ENCODE peak calls at places on chromosomes 13 and 19, in four cellular contexts. Q, E, J and X are unnamed samples.
A peak's percentile ranks its signal among the peaks of the same experiment; 100 is the strongest.

GRCh38 chr13:99191900-99192399 is 8.7 kb upstream of the UBAC2 start:
- DNase-seq in Q (no peak), E (no peak), J (peak; percentile 74), X (no peak)

GRCh38 chr19:53910170-53910518 is 1.1 kb downstream of the CACNG7 start:
- DNase-seq in J (no peak), E (peak; percentile 70), Q (peak; percentile 67), X (peak; percentile 53)

GRCh38 chr19:53844849-53845246 is 20.7 kb upstream of the NLRP12 start:
- DNase-seq in J (no peak), Q (no peak), E (no peak), X (no peak)

GRCh38 chr19:50416034-50416814 is 2.5 kb upstream of the SPIB start:
- DNase-seq in J (no peak), E (no peak), Q (no peak), X (no peak)

GRCh38 chr13:49437705-49438104 is 6.2 kb downstream of the CAB39L start:
- DNase-seq in Q (no peak), J (no peak), E (no peak), X (no peak)

GRCh38 chr19:33251526-33252090 is 26.0 kb upstream of the SLC7A10 start:
- DNase-seq in J (no peak), E (no peak), Q (no peak), X (no peak)

GRCh38 chr13:43127103-43127817 is 103.9 kb downstream of the DNAJC15 start:
- DNase-seq in E (peak; percentile 86), J (no peak), Q (no peak), X (no peak)

GRCh38 chr13:29676535-29676934 is 81.0 kb upstream of the SLC7A1 start:
- DNase-seq in E (peak; percentile 3), Q (no peak), J (peak; percentile 29), X (no peak)

GRCh38 chr13:22451345-22451744 is 729.4 kb upstream of the SGCG start:
- DNase-seq in Q (no peak), J (no peak), E (no peak), X (peak; percentile 86)

GRCh38 chr13:66154981-66155380 is 1075.2 kb downstream of the PCDH9 start:
- DNase-seq in J (peak; percentile 16), E (no peak), Q (no peak), X (no peak)

GRCh38 chr19:23314505-23315241 is 64.5 kb upstream of the ZNF724 start:
- DNase-seq in Q (no peak), J (no peak), E (no peak), X (no peak)

GRCh38 chr19:23071087-23071511 is 45.7 kb upstream of the ZNF730 start:
- DNase-seq in J (peak; percentile 3), Q (no peak), E (no peak), X (no peak)

GRCh38 chr19:14031719-14032480 is at the start of gene IL27RA:
- DNase-seq in Q (peak; percentile 84), J (peak; percentile 31), E (peak; percentile 63), X (peak; percentile 54)

GRCh38 chr19:37979547-37980082 is 72.6 kb downstream of the SIPA1L3 start:
- DNase-seq in J (no peak), Q (no peak), E (no peak), X (no peak)

GRCh38 chr19:34316741-34317241 is 48.2 kb upstream of the GPI start:
- DNase-seq in Q (no peak), E (no peak), J (peak; percentile 66), X (no peak)

GRCh38 chr19:17749912-17750317 is 1.4 kb upstream of the FCHO1 start:
- DNase-seq in E (no peak), J (no peak), Q (no peak), X (no peak)

GRCh38 chr13:80131204-80131603 is 209.7 kb downstream of the SPRY2 start:
- DNase-seq in Q (no peak), J (peak; percentile 46), E (peak; percentile 46), X (no peak)

GRCh38 chr13:44759723-44760360 is 183.7 kb upstream of the TSC22D1 start:
- DNase-seq in E (no peak), J (peak; percentile 54), Q (no peak), X (no peak)

GRCh38 chr19:44356383-44357111 is at the start of gene ZNF112:
- DNase-seq in Q (peak; percentile 81), J (peak; percentile 91), E (peak; percentile 97), X (peak; percentile 78)

GRCh38 chr13:30618186-30618937 is 642 bp downstream of the USPL1 start:
- DNase-seq in J (no peak), Q (no peak), E (no peak), X (peak; percentile 18)

GRCh38 chr19:18414504-18415176 is 4.6 kb upstream of the SSBP4 start:
- DNase-seq in Q (no peak), E (no peak), J (no peak), X (no peak)

GRCh38 chr13:60431108-60431700 is 34.2 kb downstream of the TDRD3 start:
- DNase-seq in E (peak; percentile 73), Q (no peak), J (peak; percentile 72), X (peak; percentile 41)

GRCh38 chr19:45646345-45646698 is 7.1 kb upstream of the EML2 start:
- DNase-seq in E (no peak), Q (no peak), J (no peak), X (no peak)

GRCh38 chr19:7203317-7203716 is 90.9 kb downstream of the INSR start:
- DNase-seq in J (no peak), Q (no peak), E (no peak), X (no peak)

GRCh38 chr19:43997631-43998290 is 5.0 kb upstream of the ZNF230 start:
- DNase-seq in E (no peak), Q (no peak), J (peak; percentile 24), X (no peak)

GRCh38 chr19:38285567-38285966 is 18.5 kb upstream of the C19orf33 start:
- DNase-seq in Q (no peak), J (peak; percentile 62), E (no peak), X (no peak)

GRCh38 chr13:64263285-64263684 is 2847.6 kb upstream of the PCDH20 start:
- DNase-seq in J (no peak), E (no peak), Q (no peak), X (no peak)

GRCh38 chr19:32646556-32646955 is 28.4 kb downstream of the ANKRD27 start:
- DNase-seq in Q (no peak), J (no peak), E (no peak), X (no peak)

GRCh38 chr19:50430888-50431342 is 1.8 kb upstream of the MYBPC2 start:
- DNase-seq in Q (no peak), E (no peak), J (no peak), X (no peak)

GRCh38 chr13:106633321-106633720 is 65.4 kb upstream of the ARGLU1 start:
- DNase-seq in J (no peak), Q (no peak), E (no peak), X (no peak)

GRCh38 chr13:36030670-36031331 is 100.4 kb downstream of the DCLK1 start:
- DNase-seq in J (peak; percentile 18), Q (no peak), E (peak; percentile 8), X (no peak)

GRCh38 chr19:48603001-48603400 is 3.5 kb upstream of the SPACA4 start:
- DNase-seq in E (no peak), J (no peak), Q (no peak), X (no peak)

GRCh38 chr13:29543230-29544215 is 52.0 kb downstream of the SLC7A1 start:
- DNase-seq in J (peak; percentile 60), E (peak; percentile 93), Q (no peak), X (no peak)

GRCh38 chr19:11025445-11025844 is 63.8 kb upstream of the LDLR start:
- DNase-seq in E (no peak), J (no peak), Q (no peak), X (no peak)
- H3K79me1 ChIP-seq in E (no peaks in the 10 kb centered on the region), J (peaks cover 4% of the 10 kb centered on the region), Q (peaks cover 5% of the 10 kb centered on the region), X (peaks cover 10% of the 10 kb centered on the region)

GRCh38 chr13:46180393-46180792 is 1.6 kb downstream of the LCP1 start:
- DNase-seq in Q (no peak), E (no peak), J (no peak), X (no peak)

GRCh38 chr13:46182491-46182877 is 507 bp upstream of the LCP1 start:
- DNase-seq in E (no peak), J (no peak), Q (no peak), X (no peak)

GRCh38 chr13:46183018-46183940 is 1.3 kb upstream of the LCP1 start:
- DNase-seq in Q (no peak), J (no peak), E (no peak), X (no peak)

GRCh38 chr13:46179576-46180368 is 2.2 kb downstream of the LCP1 start:
- DNase-seq in E (no peak), Q (no peak), J (no peak), X (no peak)

DNA sequence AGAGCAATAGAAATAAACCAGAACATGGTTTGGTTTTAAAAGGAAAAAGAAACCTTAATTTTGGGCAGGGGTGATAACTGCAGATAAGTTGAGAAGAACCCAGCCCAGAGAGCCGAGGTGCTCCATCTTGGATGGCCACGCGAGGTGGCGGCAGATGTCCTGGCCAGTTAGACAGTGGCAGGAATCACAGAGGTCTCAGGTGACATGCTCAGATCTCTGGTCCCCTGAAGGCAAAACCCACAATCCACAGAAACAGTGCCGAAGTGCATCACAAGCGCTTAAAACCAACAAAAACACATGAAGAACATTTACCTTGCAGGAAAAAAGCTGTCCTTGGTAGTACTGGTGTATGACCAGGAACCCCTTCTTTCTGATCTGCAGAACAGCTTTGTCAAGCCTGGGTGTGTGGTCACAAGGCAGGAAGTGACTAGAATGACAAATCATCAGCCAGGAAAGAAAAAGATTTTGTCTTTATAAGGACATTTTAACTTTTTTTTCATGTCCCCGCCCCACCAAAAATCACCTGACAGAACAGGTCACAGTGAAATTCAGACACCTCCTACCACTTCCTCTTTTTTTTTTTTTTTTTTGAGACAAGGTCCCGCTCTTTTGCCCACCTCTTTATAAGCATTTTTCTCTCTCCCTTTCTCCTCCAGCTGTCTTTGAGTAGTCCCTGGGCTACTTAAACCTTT is at the start of gene LCP1:
- DNase-seq in Q (no peak), J (no peak), E (peak; percentile 62), X (no peak)
- H4K8ac ChIP-seq in Q (no peak within 1 kb of the TSS), J (no peak within 1 kb of the TSS), E (no peak within 1 kb of the TSS), X (no peak within 1 kb of the TSS)

GRCh38 chr13:110417537-110417908 is 110.4 kb downstream of the COL4A2 start:
- DNase-seq in Q (no peak), J (no peak), E (no peak), X (no peak)

GRCh38 chr13:110414283-110414682 is 107.2 kb downstream of the COL4A2 start:
- DNase-seq in E (no peak), Q (no peak), J (no peak), X (no peak)

GRCh38 chr13:110416131-110416584 is 109.1 kb downstream of the COL4A2 start:
- DNase-seq in Q (no peak), J (peak; percentile 29), E (no peak), X (no peak)

GRCh38 chr13:110413311-110414040 is 106.4 kb downstream of the COL4A2 start:
- DNase-seq in J (no peak), E (no peak), Q (no peak), X (no peak)

DNA sequence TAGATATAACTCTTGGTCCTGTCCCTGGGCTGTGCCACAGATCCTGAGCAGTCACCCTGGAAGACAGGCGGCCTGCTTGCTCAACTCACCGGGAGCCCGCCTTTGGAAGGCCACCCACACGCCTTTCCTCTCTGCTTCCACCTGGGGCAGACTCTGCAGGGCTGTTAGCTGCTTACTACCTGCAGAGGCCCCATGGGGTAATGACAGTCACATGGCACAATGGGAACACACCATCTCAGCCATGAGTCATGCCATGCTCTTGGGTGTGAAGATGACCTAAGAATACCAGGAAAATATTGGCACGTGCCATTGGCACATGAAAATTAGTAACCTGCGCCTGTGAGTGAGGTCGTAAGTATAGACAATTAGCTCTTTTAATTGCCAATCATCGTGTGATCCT is 108.6 kb downstream of the COL4A2 start:
- DNase-seq in Q (no peak), J (peak; percentile 24), E (peak; percentile 88), X (no peak)
- H3K79me1 ChIP-seq in Q (peaks cover 4% of the 10 kb centered on the region), J (peaks cover 63% of the 10 kb centered on the region), E (peaks cover 1% of the 10 kb centered on the region), X (peaks cover 7% of the 10 kb centered on the region)

GRCh38 chr13:94972262-94972661 is 259.9 kb upstream of the SOX21 start:
- DNase-seq in J (no peak), E (no peak), Q (no peak), X (no peak)
- H4K8ac ChIP-seq in J (no peak overlapping the region), E (no peak overlapping the region), Q (no peak overlapping the region), X (no peak overlapping the region)

GRCh38 chr19:2192862-2193261 is 29.1 kb downstream of the DOT1L start:
- DNase-seq in E (no peak), Q (no peak), J (no peak), X (no peak)
- H3K79me1 ChIP-seq in E (peaks cover 3% of the 10 kb centered on the region), Q (peaks cover 11% of the 10 kb centered on the region), J (peaks cover 17% of the 10 kb centered on the region), X (peaks cover 25% of the 10 kb centered on the region)